ENCODE peak calls at places on chromosomes 3 and 15, in ten cellular contexts. Y, M, R, U, G, Z, A, W, N and C are unnamed samples.

GRCh38 chr15:68034071-68034470 is 20.0 kb upstream of the PIAS1 start:
- DNase-seq in Y (no peak), M (no peak), R (no peak), U (no peak), G (no peak), Z (no peak), A (no peak), W (no peak), N (no peak), C (no peak)

GRCh38 chr15:29141206-29141907 is 128.3 kb downstream of the NSMCE3 start:
- DNase-seq in Y (no peak), M (no peak), R (no peak), U (no peak), G (no peak), Z (no peak), A (no peak), W (no peak), N (no peak), C (no peak)

GRCh38 chr3:71064288-71064975 is 519.1 kb downstream of the FOXP1 start:
- DNase-seq in Y (peak), M (peak), R (peak), U (peak), G (no peak), Z (no peak), A (peak), W (no peak), N (no peak), C (peak)

GRCh38 chr3:175111036-175111435 is 251.9 kb downstream of the NAALADL2 start:
- DNase-seq in Y (no peak), M (no peak), R (no peak), U (peak), G (no peak), Z (no peak), A (no peak), W (no peak), N (no peak), C (no peak)

GRCh38 chr3:160667452-160667851 is 9.5 kb upstream of the ARL14 start:
- DNase-seq in Y (no peak), M (peak), R (no peak), U (no peak), G (no peak), Z (no peak), A (no peak), W (no peak), N (no peak), C (no peak)

GRCh38 chr3:164550857-164551256 is 527.4 kb downstream of the SI start:
- DNase-seq in Y (no peak), M (no peak), R (no peak), U (no peak), G (no peak), Z (no peak), A (no peak), W (no peak), N (no peak), C (no peak)

GRCh38 chr15:101057841-101058407 is 138.8 kb downstream of the LRRK1 start:
- DNase-seq in Y (no peak), M (no peak), R (no peak), U (no peak), G (no peak), Z (no peak), A (no peak), W (no peak), N (no peak), C (no peak)

GRCh38 chr3:134368751-134369105 is 5.5 kb downstream of the AMOTL2 start:
- DNase-seq in Y (no peak), M (no peak), R (no peak), U (peak), G (no peak), Z (no peak), A (no peak), W (no peak), N (no peak), C (no peak)

GRCh38 chr3:153151037-153151436 is 11.0 kb upstream of the RAP2B start:
- DNase-seq in Y (no peak), M (no peak), R (no peak), U (no peak), G (no peak), Z (no peak), A (no peak), W (no peak), N (no peak), C (no peak)

GRCh38 chr15:85704021-85704420 is 90.7 kb downstream of the KLHL25 start:
- DNase-seq in Y (no peak), M (no peak), R (no peak), U (no peak), G (no peak), Z (no peak), A (peak), W (peak), N (no peak), C (peak)

GRCh38 chr15:39874890-39875549 is 45.0 kb downstream of the GPR176 start:
- DNase-seq in Y (peak), M (no peak), R (no peak), U (peak), G (no peak), Z (peak), A (peak), W (no peak), N (no peak), C (no peak)

GRCh38 chr15:36758800-36759199 is 179.4 kb downstream of the CDIN1 start:
- DNase-seq in Y (no peak), M (no peak), R (no peak), U (no peak), G (no peak), Z (no peak), A (no peak), W (no peak), N (no peak), C (no peak)

GRCh38 chr15:66995257-66995656 is 70.1 kb upstream of the SMAD3 start:
- DNase-seq in Y (no peak), M (no peak), R (no peak), U (peak), G (no peak), Z (no peak), A (no peak), W (no peak), N (no peak), C (no peak)

GRCh38 chr3:13600950-13601691 is 52.2 kb downstream of the FBLN2 start:
- DNase-seq in Y (no peak), M (peak), R (no peak), U (peak), G (no peak), Z (no peak), A (no peak), W (no peak), N (no peak), C (no peak)

GRCh38 chr15:68224546-68225250 is 4.8 kb downstream of the CLN6 start:
- DNase-seq in Y (no peak), M (no peak), R (no peak), U (no peak), G (no peak), Z (no peak), A (no peak), W (no peak), N (no peak), C (no peak)